ENCODE peak calls at places on chromosome 11, in eight cellular contexts. H, U, S, N, M, L, G and X are unnamed samples. For H3K27me3 and H3K36me3, the result is how much of the 10 kb centered on the place peaks cover.

GRCh38 chr11:115745545-115746265 is 241.5 kb upstream of the CADM1 start:
- DNase-seq in M (no peak), S (no peak), G (no peak), L (no peak), U (no peak), N (no peak), H (no peak), X (no peak)

GRCh38 chr11:67354314-67355022 is 1.1 kb upstream of the POLD4 start:
- DNase-seq in U (peak), G (peak), S (peak), L (peak), H (peak), M (peak), N (peak), X (peak)

GRCh38 chr11:70756341-70756740 is 358.0 kb downstream of the CTTN start:
- DNase-seq in L (no peak), G (no peak), H (no peak), M (no peak), U (no peak), S (no peak), N (no peak), X (no peak)

GRCh38 chr11:28833169-28833568 is 725.0 kb downstream of the METTL15 start:
- DNase-seq in G (no peak), L (no peak), U (no peak), N (no peak), S (no peak), H (no peak), M (no peak), X (no peak)

GRCh38 chr11:121112498-121113455 is 11.7 kb downstream of the TECTA start:
- DNase-seq in M (peak), G (peak), H (peak), U (peak), S (peak), L (peak), N (peak), X (peak)

GRCh38 chr11:40722179-40722795 is 737.2 kb downstream of the LRRC4C start:
- DNase-seq in L (no peak), H (no peak), N (no peak), M (no peak), U (no peak), S (peak), G (peak), X (peak)

GRCh38 chr11:112227002-112227401 is 774 bp downstream of the PTS start:
- DNase-seq in M (no peak), S (no peak), G (peak), L (no peak), H (no peak), U (no peak), N (no peak), X (peak)

GRCh38 chr11:35013514-35014191 is 97.2 kb downstream of the PDHX start:
- DNase-seq in U (no peak), N (no peak), L (no peak), G (peak), H (no peak), M (no peak), S (no peak), X (no peak)

GRCh38 chr11:120183701-120184141 is 27.1 kb upstream of the OAF start:
- DNase-seq in G (no peak), M (no peak), H (no peak), S (peak), L (peak), U (no peak), N (no peak), X (no peak)

GRCh38 chr11:1078191-1078601 is 3.5 kb downstream of the MUC2 start:
- DNase-seq in M (no peak), S (no peak), N (no peak), L (no peak), H (peak), G (no peak), U (no peak), X (no peak)

GRCh38 chr11:60935676-60936442 is 11.6 kb downstream of the TMEM132A start:
- DNase-seq in N (no peak), G (no peak), M (peak), L (no peak), H (no peak), U (no peak), S (no peak), X (no peak)

GRCh38 chr11:39236916-39237315 is 2222.5 kb downstream of the LRRC4C start:
- DNase-seq in L (no peak), H (no peak), N (no peak), S (no peak), G (no peak), M (no peak), U (no peak), X (no peak)

GRCh38 chr11:114399490-114399889 is 821 bp downstream of the C11orf71 start:
- DNase-seq in H (no peak), S (no peak), L (peak), U (no peak), N (no peak), M (no peak), G (no peak), X (peak)

GRCh38 chr11:130611791-130612251 is 163.4 kb downstream of the ADAMTS15 start:
- DNase-seq in S (no peak), H (no peak), U (no peak), M (peak), G (peak), N (no peak), L (no peak), X (no peak)

GRCh38 chr11:109864834-109865557 is 228.2 kb upstream of the ZC3H12C start:
- DNase-seq in L (no peak), S (no peak), U (no peak), M (no peak), N (no peak), G (peak), H (no peak), X (no peak)

GRCh38 chr11:12198261-12198925 is 88.0 kb downstream of the MICAL2 start:
- DNase-seq in N (no peak), M (no peak), S (no peak), U (no peak), L (no peak), H (no peak), G (no peak), X (no peak)

GRCh38 chr11:126082251-126083109 is 19.8 kb upstream of the CDON start:
- DNase-seq in N (no peak), U (no peak), M (no peak), H (no peak), L (no peak), G (no peak), S (no peak), X (peak)

GRCh38 chr11:113614097-113614496 is 92.0 kb downstream of the TMPRSS5 start:
- DNase-seq in L (no peak), N (no peak), H (no peak), G (no peak), M (no peak), U (no peak), S (no peak), X (no peak)

GRCh38 chr11:119483341-119483880 is 60.4 kb upstream of the THY1 start:
- DNase-seq in N (peak), S (no peak), M (no peak), H (peak), G (no peak), U (no peak), L (no peak), X (peak)

GRCh38 chr11:11580012-11580411 is 41.8 kb downstream of the GALNT18 start:
- DNase-seq in S (no peak), H (no peak), G (no peak), L (no peak), M (no peak), U (no peak), N (no peak), X (peak)

GRCh38 chr11:7381937-7382336 is 103.4 kb upstream of the OLFML1 start:
- DNase-seq in N (no peak), L (no peak), S (no peak), U (no peak), M (no peak), G (no peak), H (no peak), X (no peak)

GRCh38 chr11:84498016-84498415 is 1129.1 kb downstream of the DLG2 start:
- DNase-seq in U (no peak), H (peak), L (no peak), S (peak), N (no peak), G (peak), M (no peak), X (no peak)

GRCh38 chr11:128909438-128910125 is 18.4 kb downstream of the KCNJ5 start:
- DNase-seq in S (no peak), U (no peak), G (no peak), H (no peak), N (no peak), L (no peak), M (no peak), X (no peak)

GRCh38 chr11:76598426-76598839 is 72.1 kb downstream of the LRRC32 start:
- DNase-seq in S (peak), U (peak), G (peak), H (peak), N (peak), M (no peak), L (no peak), X (peak)

GRCh38 chr11:78349614-78350013 is 68.0 kb downstream of the GAB2 start:
- DNase-seq in M (no peak), G (peak), N (no peak), L (no peak), S (no peak), H (no peak), U (no peak), X (no peak)

GRCh38 chr11:69080361-69080973 is 31.7 kb downstream of the TPCN2 start:
- DNase-seq in L (no peak), M (peak), G (peak), U (no peak), N (no peak), S (no peak), H (no peak), X (no peak)

GRCh38 chr11:70040452-70040851 is 37.7 kb upstream of the ANO1 start:
- DNase-seq in N (no peak), G (no peak), L (no peak), H (no peak), S (no peak), U (no peak), M (no peak), X (no peak)

GRCh38 chr11:106608677-106609076 is 409.6 kb downstream of the GUCY1A2 start:
- DNase-seq in L (no peak), H (no peak), U (no peak), N (no peak), M (peak), S (no peak), G (peak), X (no peak)

GRCh38 chr11:15148181-15148580 is 33.5 kb downstream of the INSC start:
- DNase-seq in L (no peak), S (no peak), G (no peak), M (no peak), U (no peak), H (no peak), N (no peak), X (no peak)

GRCh38 chr11:66685276-66686099 is 7.8 kb upstream of the RBM4B start:
- DNase-seq in L (no peak), G (no peak), N (no peak), H (no peak), U (no peak), M (no peak), S (no peak), X (peak)

GRCh38 chr11:64078905-64079304 is 43.2 kb downstream of the FLRT1 start:
- DNase-seq in S (no peak), N (no peak), L (no peak), G (no peak), M (no peak), H (no peak), U (no peak), X (peak)
- H3K27me3 ChIP-seq in S (under half), N (under half), L (under half), G (under half), M (under half), H (under half), U (under half), X (under half)

GRCh38 chr11:19972091-19972490 is 188.2 kb downstream of the DBX1 start:
- DNase-seq in L (no peak), N (no peak), S (no peak), U (no peak), H (no peak), M (no peak), G (no peak), X (no peak)

GRCh38 chr11:19970944-19971343 is 189.3 kb downstream of the DBX1 start:
- DNase-seq in H (no peak), N (no peak), M (no peak), L (no peak), S (no peak), G (no peak), U (no peak), X (no peak)

GRCh38 chr11:19973136-19973635 is 187.1 kb downstream of the DBX1 start:
- DNase-seq in U (no peak), L (no peak), G (no peak), M (no peak), H (no peak), S (no peak), N (no peak), X (no peak)

GRCh38 chr11:19974886-19975285 is 185.4 kb downstream of the DBX1 start:
- DNase-seq in U (no peak), L (no peak), S (no peak), H (no peak), G (no peak), N (no peak), M (no peak), X (no peak)

DNA sequence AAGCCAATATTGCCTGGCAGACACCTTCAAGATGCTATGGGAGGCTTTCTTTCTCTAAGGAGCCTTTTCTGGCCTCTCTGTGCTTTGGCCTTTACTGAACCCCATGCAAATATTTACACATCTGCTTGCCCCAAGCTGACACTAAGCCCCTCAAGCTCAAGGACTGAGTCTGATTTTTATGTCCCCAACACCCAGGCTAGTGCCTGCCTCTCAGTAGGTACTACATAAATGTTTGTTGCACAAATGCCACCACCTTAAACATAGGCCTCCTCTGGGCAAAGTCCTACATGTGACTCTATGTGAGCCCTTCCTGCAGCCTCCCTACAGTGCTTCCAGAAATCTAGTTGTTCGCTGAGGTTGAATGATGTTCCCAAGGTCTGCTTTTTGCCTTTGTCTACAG is 187.6 kb downstream of the DBX1 start:
- DNase-seq in M (no peak), G (no peak), H (no peak), N (no peak), U (no peak), L (no peak), S (no peak), X (no peak)
- H3K36me3 ChIP-seq in M (under half), G (under half), H (under half), N (under half), U (under half), L (under half), S (under half), X (under half)

DNA sequence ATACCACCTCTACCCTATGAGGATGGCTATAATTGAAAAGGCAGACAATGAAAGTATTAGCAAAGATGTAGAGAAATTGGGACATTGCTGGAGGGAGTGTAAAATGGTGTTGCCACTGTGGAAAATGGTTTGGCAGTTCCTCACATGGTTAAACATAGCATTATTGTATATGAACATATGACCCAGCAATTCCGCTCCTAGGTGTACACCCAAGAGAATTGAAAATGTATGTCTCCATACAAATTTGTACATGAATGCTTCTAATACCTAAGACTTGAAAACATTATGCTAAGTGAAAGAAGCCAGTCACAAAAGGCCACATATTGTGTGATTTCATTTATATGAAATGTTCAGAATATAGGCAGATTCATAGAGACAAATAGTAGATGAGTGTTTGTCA is 10.0 kb downstream of the SLCO2B1 start:
- DNase-seq in N (no peak), G (no peak), S (no peak), U (no peak), H (no peak), L (no peak), M (no peak), X (no peak)
- H3K27me3 ChIP-seq in N (under half), G (under half), S (under half), U (under half), H (under half), L (under half), M (half or more), X (under half)

GRCh38 chr11:93822359-93822758 is 28.1 kb downstream of the VSTM5 start:
- DNase-seq in U (no peak), M (no peak), S (no peak), N (no peak), G (no peak), L (no peak), H (no peak), X (no peak)
- H3K36me3 ChIP-seq in U (under half), M (under half), S (under half), N (under half), G (under half), L (under half), H (under half), X (under half)

DNA sequence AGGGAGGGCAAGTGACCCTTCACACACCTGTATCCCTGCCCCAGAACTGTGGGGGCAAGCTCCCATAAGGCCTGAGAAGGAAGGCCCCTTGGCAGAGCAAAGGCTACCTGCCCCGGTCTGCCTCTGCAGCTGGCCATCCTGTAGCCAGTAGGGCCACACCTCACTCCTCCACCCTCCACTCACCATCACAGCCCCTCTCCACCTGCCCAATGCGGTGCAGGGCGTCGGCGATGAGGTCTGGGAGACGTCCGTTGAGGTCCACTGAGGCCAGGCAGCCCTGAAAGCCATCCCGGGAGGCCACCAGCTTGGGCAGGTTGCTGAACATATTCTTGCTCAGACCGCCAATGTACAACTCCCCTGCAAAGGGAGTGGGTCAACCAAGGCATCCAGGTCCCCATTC is 57.5 kb downstream of the SLC22A12 start:
- DNase-seq in U (no peak), H (no peak), G (no peak), S (no peak), L (no peak), N (no peak), M (no peak), X (no peak)
- H3K27me3 ChIP-seq in U (under half), H (under half), G (under half), S (under half), L (under half), N (under half), M (under half), X (under half)

DNA sequence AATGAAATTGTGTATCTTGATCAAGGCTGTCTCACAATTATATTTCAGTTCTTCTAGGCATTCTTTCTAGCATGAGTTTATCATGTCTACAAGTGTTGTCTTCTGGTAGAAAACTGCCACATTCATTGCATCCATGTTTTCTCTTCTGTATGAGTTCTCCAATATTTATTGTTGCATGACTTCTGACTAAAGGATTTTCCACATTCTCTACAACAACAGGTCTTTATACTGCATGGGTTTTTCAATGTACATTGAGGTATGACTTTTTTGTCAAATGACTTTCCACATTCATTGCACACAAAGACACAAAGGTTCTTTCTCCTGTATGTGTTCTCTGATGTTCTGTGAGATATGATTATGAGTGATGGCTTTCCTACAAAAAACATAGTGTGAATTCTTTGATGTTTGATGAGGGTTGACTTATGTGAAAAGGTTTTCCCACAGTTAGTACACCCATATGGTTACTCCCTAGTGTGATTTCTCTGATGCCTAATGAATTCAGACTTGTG is 890.6 kb upstream of the CNTN5 start:
- DNase-seq in N (no peak), L (no peak), H (no peak), M (no peak), U (no peak), G (no peak), S (no peak), X (no peak)
- H3K36me3 ChIP-seq in N (under half), L (under half), H (under half), M (under half), U (under half), G (under half), S (under half), X (under half)

DNA sequence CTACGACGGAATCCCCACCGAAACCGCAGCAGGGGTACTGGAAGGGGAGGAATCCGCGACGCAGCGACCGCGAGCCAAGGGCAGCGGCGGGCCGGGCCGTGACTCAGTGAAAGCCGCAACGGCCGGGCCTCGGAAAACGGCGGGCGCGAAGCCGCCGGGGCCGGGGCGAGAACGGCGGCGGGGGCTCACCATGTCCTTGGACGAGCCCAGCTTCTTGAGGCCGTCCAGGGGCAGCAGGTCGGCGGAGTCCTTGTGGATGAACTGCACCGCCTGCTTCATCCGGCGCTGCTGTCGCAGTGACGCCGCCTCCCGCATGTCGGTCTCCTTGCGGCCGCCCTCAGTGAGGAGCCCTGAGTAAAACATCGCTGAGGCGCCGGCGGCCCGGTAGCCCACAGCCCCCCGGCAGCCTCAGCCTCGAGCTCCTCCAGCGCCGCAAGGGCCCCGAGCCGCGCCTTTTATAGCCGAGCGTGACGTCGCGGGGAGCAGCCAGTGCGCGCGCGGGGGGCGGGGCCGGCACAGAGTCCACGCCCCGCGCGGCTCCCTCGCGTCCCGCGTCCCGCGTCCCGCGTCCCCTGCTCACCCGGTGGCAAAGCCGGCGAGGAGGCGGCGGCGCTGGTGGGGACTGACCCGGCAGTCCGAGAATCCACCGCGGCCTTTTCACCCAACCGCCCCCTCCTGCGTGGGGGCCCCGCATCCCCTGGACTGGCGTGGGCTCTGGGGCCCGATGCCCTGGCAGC is at the start of gene NRIP3:
- DNase-seq in L (peak), H (peak), G (peak), M (no peak), U (no peak), N (peak), S (peak), X (peak)
- H3K27me3 ChIP-seq in L (under half), H (under half), G (under half), M (under half), U (under half), N (under half), S (under half), X (half or more)

GRCh38 chr11:33068611-33069340 is 29.4 kb downstream of the TCP11L1 start:
- DNase-seq in S (no peak), N (no peak), H (no peak), L (no peak), G (no peak), M (no peak), U (no peak), X (peak)

GRCh38 chr11:33067294-33067693 is 27.9 kb downstream of the TCP11L1 start:
- DNase-seq in G (no peak), L (no peak), S (no peak), H (no peak), M (peak), U (no peak), N (no peak), X (no peak)

DNA sequence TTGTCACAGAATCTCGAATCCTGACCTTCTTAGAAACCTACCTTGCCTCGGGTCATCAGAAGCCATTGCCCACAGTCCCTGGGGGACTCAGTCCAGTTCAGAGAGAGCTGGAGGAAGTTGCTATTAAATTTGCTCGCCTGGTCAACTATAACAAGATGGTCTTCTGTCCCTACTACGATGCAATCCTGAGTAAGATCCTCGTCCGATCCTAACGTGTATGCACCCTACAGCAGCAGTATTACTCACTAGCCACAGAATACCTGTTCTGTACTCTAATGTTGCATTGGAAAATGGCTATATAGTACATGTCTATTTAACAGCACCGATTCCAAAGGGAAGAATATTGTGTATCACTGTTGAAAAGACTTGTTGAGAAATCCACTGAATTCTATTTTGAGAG is 33.1 kb downstream of the TCP11L1 start:
- DNase-seq in S (no peak), N (no peak), G (no peak), U (peak), M (no peak), L (no peak), H (no peak), X (no peak)
- H3K36me3 ChIP-seq in S (under half), N (under half), G (under half), U (under half), M (under half), L (under half), H (under half), X (under half)